ENCODE peak calls at places on chromosomes 2 and 18, in four cellular contexts. K is GM12878, T is HepG2, L is K562. U is an unnamed sample.

GRCh38 chr2:73949802-73950201 is 23.1 kb downstream of the DGUOK start:
- DNase-seq in K (no peak), T (no peak), L (no peak), U (no peak)

GRCh38 chr2:202378001-202378400 is 1.9 kb downstream of the BMPR2 start:
- DNase-seq in K (no peak), T (no peak), L (no peak), U (peak; percentile 21)

GRCh38 chr2:9178905-9179571 is 27.6 kb upstream of the ASAP2 start:
- DNase-seq in K (peak; percentile 17), T (peak; percentile 93), L (no peak), U (peak; percentile 84)

GRCh38 chr2:58428553-58429284 is 187.6 kb upstream of the FANCL start:
- DNase-seq in K (no peak), T (no peak), L (no peak), U (no peak)

GRCh38 chr2:164205347-164205746 is 415.9 kb downstream of the GRB14 start:
- DNase-seq in K (no peak), T (no peak), L (no peak), U (no peak)

GRCh38 chr18:75208055-75208835 is 694 bp downstream of the PTGR3 start:
- DNase-seq in K (no peak), T (peak; percentile 18), L (peak; percentile 47), U (peak; percentile 43)

GRCh38 chr18:77114564-77115391 is 17.8 kb downstream of the MBP start:
- DNase-seq in K (no peak), T (peak; percentile 93), L (no peak), U (peak; percentile 82)

GRCh38 chr2:119441376-119442231 is 9.9 kb downstream of the TMEM37 start:
- DNase-seq in K (no peak), T (no peak), L (no peak), U (no peak)

GRCh38 chr2:29165362-29166236 is 50.4 kb downstream of the CLIP4 start:
- DNase-seq in K (no peak), T (peak; percentile 84), L (no peak), U (peak; percentile 3)

GRCh38 chr18:43662657-43663056 is 385.4 kb upstream of the SYT4 start:
- DNase-seq in K (no peak), T (no peak), L (no peak), U (no peak)

GRCh38 chr2:2862386-2862785 is 515.2 kb downstream of the EIPR1 start:
- DNase-seq in K (no peak), T (no peak), L (no peak), U (no peak)

GRCh38 chr2:142082363-142082762 is 48.5 kb downstream of the LRP1B start:
- DNase-seq in K (no peak), T (no peak), L (no peak), U (no peak)

GRCh38 chr18:38243291-38243690 is 677.7 kb upstream of the CELF4 start:
- DNase-seq in K (no peak), T (no peak), L (no peak), U (no peak)

GRCh38 chr18:58911241-58911640 is 46.6 kb downstream of the ZNF532 start:
- DNase-seq in K (no peak), T (no peak), L (no peak), U (no peak)

GRCh38 chr2:171084128-171084527 is 76.6 kb downstream of the TLK1 start:
- DNase-seq in K (no peak), T (no peak), L (no peak), U (no peak)

GRCh38 chr2:221569342-221570278 is 2.5 kb downstream of the EPHA4 start:
- DNase-seq in K (no peak), T (no peak), L (no peak), U (no peak)

GRCh38 chr2:202135111-202135874 is 62.2 kb downstream of the KIAA2012 start:
- DNase-seq in K (no peak), T (no peak), L (no peak), U (no peak)

GRCh38 chr18:51391215-51391614 is 193.7 kb upstream of the MEX3C start:
- DNase-seq in K (no peak), T (no peak), L (no peak), U (no peak)

GRCh38 chr2:201697899-201698298 is 545 bp downstream of the MPP4 start:
- DNase-seq in K (no peak), T (no peak), L (no peak), U (peak; percentile 78)

GRCh38 chr2:84874381-84875212 is 6.3 kb downstream of the TRABD2A start:
- DNase-seq in K (no peak), T (no peak), L (no peak), U (no peak)

GRCh38 chr2:206232287-206233035 is 42.0 kb upstream of the ZDBF2 start:
- DNase-seq in K (no peak), T (no peak), L (no peak), U (no peak)

GRCh38 chr18:80208620-80209019 is 38.7 kb downstream of the PARD6G start:
- DNase-seq in K (no peak), T (no peak), L (no peak), U (no peak)

GRCh38 chr18:80210312-80211083 is 36.8 kb downstream of the PARD6G start:
- DNase-seq in K (no peak), T (peak; percentile 54), L (no peak), U (no peak)

GRCh38 chr18:80218341-80219227 is 28.7 kb downstream of the PARD6G start:
- DNase-seq in K (no peak), T (no peak), L (no peak), U (no peak)

GRCh38 chr18:80213173-80213572 is 34.1 kb downstream of the PARD6G start:
- DNase-seq in K (no peak), T (peak; percentile 47), L (no peak), U (no peak)
- TF ChIP-seq MYC in K (no peak), T (no peak), L (no peak), U (no peak)

DNA sequence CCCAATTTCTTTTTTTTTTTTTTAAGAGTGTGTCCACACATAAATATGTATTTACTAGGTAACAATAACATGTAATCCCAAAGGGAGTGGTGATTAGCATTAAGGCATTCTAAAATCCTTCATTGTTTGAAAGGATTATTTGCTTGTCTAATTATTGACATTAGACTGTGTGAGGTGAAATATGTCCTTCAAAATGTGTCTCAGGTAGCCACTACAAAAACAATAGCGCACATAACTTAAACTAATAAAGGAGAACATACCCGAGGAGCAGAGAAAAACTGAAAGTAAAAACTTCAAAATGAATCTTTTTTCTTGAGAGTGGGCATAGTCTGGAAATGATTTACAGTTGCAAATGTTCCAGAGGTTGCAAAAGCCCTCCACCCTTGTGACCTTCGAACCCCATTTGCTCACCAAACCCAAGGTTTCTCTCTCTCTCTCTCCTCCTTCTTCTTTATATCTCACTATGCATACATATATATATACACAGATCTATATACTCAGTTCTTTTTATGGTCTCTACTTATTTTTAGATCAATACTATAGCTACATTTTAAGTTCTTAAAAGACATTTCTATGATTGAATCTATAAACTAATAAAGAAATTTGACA is 24.4 kb upstream of the FRZB start:
- DNase-seq in K (no peak), T (peak; percentile 80), L (no peak), U (no peak)
- H3K9ac ChIP-seq in K (no peak overlapping the region), T (peak overlapping the region; percentile 46), L (no peak overlapping the region), U (no peak overlapping the region)

DNA sequence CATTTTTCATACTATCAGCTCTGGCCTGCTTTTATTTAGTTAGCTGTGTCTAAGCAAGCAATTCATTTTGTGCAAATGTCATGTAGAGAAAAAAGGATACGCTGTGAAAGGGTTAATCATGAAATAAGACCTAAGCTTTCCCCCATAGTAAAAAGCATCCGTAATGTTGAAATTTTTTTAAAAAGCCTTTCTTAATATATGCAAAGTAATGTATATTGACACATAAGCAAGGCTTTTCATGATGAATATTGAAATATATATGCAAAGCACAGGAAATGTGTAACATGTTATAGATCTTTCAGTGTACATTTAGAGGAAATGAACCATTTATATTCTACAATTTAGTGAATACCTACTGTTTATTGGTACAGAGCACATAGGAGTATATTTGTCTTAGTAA is 1135.4 kb upstream of the ZEB2 start:
- DNase-seq in K (no peak), T (no peak), L (no peak), U (no peak)
- TF ChIP-seq MYC in K (no peak), T (no peak), L (no peak), U (no peak)

GRCh38 chr2:20351555-20352229 is 1.0 kb upstream of the PUM2 start:
- DNase-seq in K (no peak), T (peak; percentile 90), L (no peak), U (no peak)

GRCh38 chr2:20350105-20350712 is 435 bp downstream of the PUM2 start:
- DNase-seq in K (no peak), T (peak; percentile 38), L (peak; percentile 80), U (peak; percentile 60)

GRCh38 chr2:20353597-20353996 is 3.0 kb upstream of the PUM2 start:
- DNase-seq in K (no peak), T (no peak), L (peak; percentile 17), U (no peak)

GRCh38 chr2:20350753-20351554 is at the start of gene PUM2:
- DNase-seq in K (peak; percentile 92), T (peak; percentile 96), L (peak; percentile 93), U (peak; percentile 98)

GRCh38 chr2:20352230-20353216 is 1.9 kb upstream of the PUM2 start:
- DNase-seq in K (no peak), T (no peak), L (no peak), U (no peak)
- H3K9ac ChIP-seq in K (peak overlapping the region; percentile 97), T (peak overlapping the region; percentile 89), L (no peak overlapping the region), U (no peak overlapping the region)

GRCh38 chr18:32439802-32440201 is 30.9 kb downstream of the GAREM1 start:
- DNase-seq in K (no peak), T (no peak), L (no peak), U (peak; percentile 9)

GRCh38 chr18:32438173-32438572 is 32.5 kb downstream of the GAREM1 start:
- DNase-seq in K (no peak), T (no peak), L (no peak), U (no peak)

GRCh38 chr18:32435631-32436500 is 34.8 kb downstream of the GAREM1 start:
- DNase-seq in K (no peak), T (no peak), L (no peak), U (no peak)

GRCh38 chr18:32439241-32439640 is 31.4 kb downstream of the GAREM1 start:
- DNase-seq in K (no peak), T (no peak), L (no peak), U (no peak)

GRCh38 chr18:32437080-32437834 is 33.4 kb downstream of the GAREM1 start:
- DNase-seq in K (no peak), T (no peak), L (no peak), U (no peak)
- TF ChIP-seq MYC in K (no peak), T (no peak), L (no peak), U (no peak)

DNA sequence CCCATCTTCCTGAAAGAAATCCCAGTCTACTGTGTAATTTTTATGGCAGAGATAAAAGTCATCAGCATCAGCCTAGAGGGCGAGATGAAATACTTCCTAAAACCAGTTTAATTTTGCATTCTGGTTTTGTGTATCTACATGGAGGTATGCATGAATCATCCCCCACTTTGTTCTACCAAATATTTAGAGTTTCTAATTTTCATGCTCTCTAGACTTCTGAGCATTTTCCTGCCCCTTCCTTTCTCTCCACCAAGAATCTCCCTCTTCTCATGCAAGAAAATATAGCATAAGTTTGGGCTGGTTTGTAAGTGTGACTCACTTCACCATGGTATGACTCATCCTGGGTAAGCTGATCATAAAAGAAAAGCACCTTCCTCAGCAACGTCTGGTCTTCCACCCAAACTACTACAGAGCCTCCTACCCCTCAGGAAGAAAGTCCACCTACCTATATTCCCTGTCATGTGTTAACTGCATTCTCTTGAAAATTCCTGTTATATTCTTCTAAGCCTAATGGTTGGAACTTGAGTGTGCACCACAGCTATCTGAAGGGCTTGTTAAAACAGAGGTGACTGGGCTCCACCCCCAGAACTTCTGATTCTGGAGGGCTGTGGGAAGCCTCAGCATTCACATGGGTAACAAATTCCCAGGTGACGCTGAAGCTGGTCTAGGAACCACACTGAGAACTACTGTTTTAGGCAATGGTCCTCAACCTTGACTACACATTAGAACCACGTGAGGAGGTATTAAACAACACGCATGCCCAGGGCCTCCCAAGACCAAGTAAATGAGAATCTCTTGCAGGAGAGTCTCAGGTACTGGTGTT is 37.4 kb upstream of the RAPGEF4 start:
- DNase-seq in K (peak; percentile 26), T (no peak), L (peak; percentile 23), U (peak; percentile 74)
- H3K9ac ChIP-seq in K (no peak overlapping the region), T (no peak overlapping the region), L (no peak overlapping the region), U (no peak overlapping the region)

U was measured in endothelial cell of umbilical vein.